ENCODE peak calls at places on chromosomes 16 and 17, in six cellular contexts. B, G, O, E, A and T are unnamed samples.

GRCh38 chr17:72173475-72174116 is 52.8 kb downstream of the SOX9 start:
- DNase-seq in O (peak; percentile 31), A (no peak), E (no peak), B (no peak), G (no peak), T (no peak)

GRCh38 chr17:386145-386876 is 33.7 kb upstream of the RPH3AL start:
- DNase-seq in G (no peak), B (peak; percentile 53), O (no peak), A (peak; percentile 86), E (peak; percentile 46), T (peak; percentile 77)

GRCh38 chr17:61196302-61196704 is 203.3 kb upstream of the TBX2 start:
- DNase-seq in G (no peak), O (peak; percentile 42), B (no peak), A (no peak), E (peak; percentile 44), T (no peak)

GRCh38 chr16:57231821-57232350 is 13.2 kb upstream of the ARL2BP start:
- DNase-seq in E (no peak), G (no peak), A (no peak), B (no peak), O (peak; percentile 1), T (no peak)

GRCh38 chr17:8120520-8121443 is 2.5 kb upstream of the ALOXE3 start:
- DNase-seq in A (peak; percentile 97), O (peak; percentile 69), G (peak; percentile 79), E (peak; percentile 85), B (peak; percentile 93), T (peak; percentile 86)

GRCh38 chr17:57881143-57881542 is 31.3 kb upstream of the MRPS23 start:
- DNase-seq in E (peak; percentile 80), A (peak; percentile 67), O (peak; percentile 89), G (no peak), B (no peak), T (no peak)

GRCh38 chr17:74736423-74737298 is at the start of gene RAB37:
- DNase-seq in G (no peak), O (no peak), B (peak; percentile 86), A (peak; percentile 94), E (no peak), T (no peak)

GRCh38 chr17:22277595-22277994 is 585.3 kb downstream of the KCNJ18 start:
- DNase-seq in O (no peak), A (no peak), B (no peak), E (no peak), G (no peak), T (no peak)

GRCh38 chr17:42139093-42139492 is 15.7 kb downstream of the RAB5C start:
- DNase-seq in O (no peak), B (no peak), E (no peak), A (no peak), G (no peak), T (no peak)

GRCh38 chr17:80393491-80393890 is 21.5 kb upstream of the ENDOV start:
- DNase-seq in B (no peak), A (no peak), E (no peak), G (no peak), O (no peak), T (no peak)

GRCh38 chr17:73600103-73600871 is 44.0 kb downstream of the SDK2 start:
- DNase-seq in O (no peak), B (no peak), A (no peak), E (no peak), G (no peak), T (no peak)

GRCh38 chr16:72590179-72590937 is 418.4 kb upstream of the PMFBP1 start:
- DNase-seq in E (no peak), A (no peak), B (no peak), G (no peak), O (peak; percentile 44), T (no peak)

GRCh38 chr17:44110823-44111633 is 12.4 kb downstream of the HDAC5 start:
- DNase-seq in E (peak; percentile 93), O (peak; percentile 86), A (peak; percentile 96), G (peak; percentile 69), B (peak; percentile 94), T (no peak)

GRCh38 chr16:4618645-4619418 is 4.1 kb upstream of the UBALD1 start:
- DNase-seq in B (no peak), G (no peak), O (no peak), A (no peak), E (no peak), T (no peak)

GRCh38 chr17:74803971-74804370 is 27.8 kb upstream of the NAT9 start:
- DNase-seq in B (no peak), G (no peak), A (no peak), E (no peak), O (no peak), T (no peak)

GRCh38 chr17:21098934-21099687 is 27.7 kb upstream of the DHRS7B start:
- DNase-seq in E (peak; percentile 73), O (peak; percentile 62), G (peak; percentile 73), B (peak; percentile 97), A (peak; percentile 95), T (peak; percentile 83)

GRCh38 chr17:80457236-80457856 is 19.1 kb downstream of the NPTX1 start:
- DNase-seq in B (no peak), E (no peak), A (no peak), O (no peak), G (no peak), T (no peak)

GRCh38 chr17:34974794-34975428 is 5.4 kb upstream of the LIG3 start:
- DNase-seq in G (no peak), A (no peak), B (peak; percentile 72), E (no peak), O (no peak), T (no peak)

GRCh38 chr17:77892469-77893143 is 65.9 kb upstream of the TNRC6C start:
- DNase-seq in O (no peak), G (peak; percentile 41), E (peak; percentile 13), B (peak; percentile 81), A (peak; percentile 89), T (peak; percentile 63)

GRCh38 chr17:2157081-2157480 is 102.2 kb downstream of the HIC1 start:
- DNase-seq in O (peak; percentile 66), A (no peak), B (no peak), G (no peak), E (peak; percentile 83), T (no peak)

GRCh38 chr16:2856061-2856670 is 1.8 kb downstream of the PRSS22 start:
- DNase-seq in O (no peak), B (peak; percentile 40), E (no peak), G (no peak), A (peak; percentile 80), T (no peak)

GRCh38 chr17:846901-847777 is 65.0 kb downstream of the MRM3 start:
- DNase-seq in O (peak; percentile 41), A (no peak), E (no peak), B (no peak), G (no peak), T (no peak)

GRCh38 chr17:18267927-18268711 is 7.7 kb downstream of the MIEF2 start:
- DNase-seq in E (peak; percentile 34), G (no peak), O (peak; percentile 73), A (peak; percentile 77), B (peak; percentile 96), T (no peak)

GRCh38 chr17:58007781-58008706 is 998 bp upstream of the SRSF1 start:
- DNase-seq in G (no peak), A (peak; percentile 39), E (no peak), B (no peak), O (no peak), T (no peak)

GRCh38 chr16:75095637-75096036 is 20.9 kb downstream of the LDHD start:
- DNase-seq in G (no peak), B (no peak), A (no peak), E (no peak), O (no peak), T (no peak)

GRCh38 chr17:41633498-41634197 is 9.3 kb upstream of the KRT17 start:
- DNase-seq in B (peak; percentile 47), O (no peak), E (peak; percentile 18), G (no peak), A (no peak), T (no peak)

GRCh38 chr17:59234631-59235030 is 14.3 kb downstream of the GDPD1 start:
- DNase-seq in A (no peak), G (no peak), O (no peak), B (no peak), E (no peak), T (no peak)

GRCh38 chr16:4831616-4832015 is 15.5 kb downstream of the GLYR1 start:
- DNase-seq in A (no peak), E (no peak), G (no peak), O (no peak), B (no peak), T (no peak)

GRCh38 chr16:16791051-16791450 is 412.1 kb downstream of the NPIPA7 start:
- DNase-seq in E (no peak), G (no peak), B (no peak), O (no peak), A (no peak), T (no peak)

GRCh38 chr16:46690281-46691178 is 1.1 kb downstream of the ORC6 start:
- DNase-seq in A (no peak), G (no peak), O (peak; percentile 40), B (peak; percentile 29), E (peak; percentile 82), T (no peak)

GRCh38 chr17:1197781-1198490 is 18.2 kb upstream of the ABR start:
- DNase-seq in A (no peak), G (no peak), E (peak; percentile 66), B (no peak), O (no peak), T (no peak)

GRCh38 chr17:35242158-35242804 is 591 bp upstream of the SLFN5 start:
- DNase-seq in O (peak; percentile 32), B (peak; percentile 93), E (no peak), G (peak; percentile 43), A (peak; percentile 95), T (peak; percentile 51)

GRCh38 chr17:48944519-48945260 is at the start of gene SNF8:
- DNase-seq in A (peak; percentile 98), B (peak; percentile 97), G (peak; percentile 75), E (peak; percentile 93), O (peak; percentile 88), T (peak; percentile 90)
- H4K8ac ChIP-seq in A (no peak within 1 kb of the TSS), B (peak within 1 kb of the TSS; percentile 44), G (peak within 1 kb of the TSS; percentile 98), E (peak within 1 kb of the TSS; percentile 100), O (peak within 1 kb of the TSS; percentile 100), T (peak within 1 kb of the TSS; percentile 99)

GRCh38 chr17:64028874-64029464 is 8.5 kb upstream of the ICAM2 start:
- DNase-seq in B (peak; percentile 64), G (peak; percentile 23), O (peak; percentile 67), A (peak; percentile 76), E (peak; percentile 66), T (peak; percentile 38)
- H4K8ac ChIP-seq in B (no peak overlapping the region), G (no peak overlapping the region), O (no peak overlapping the region), A (no peak overlapping the region), E (no peak overlapping the region), T (no peak overlapping the region)

DNA sequence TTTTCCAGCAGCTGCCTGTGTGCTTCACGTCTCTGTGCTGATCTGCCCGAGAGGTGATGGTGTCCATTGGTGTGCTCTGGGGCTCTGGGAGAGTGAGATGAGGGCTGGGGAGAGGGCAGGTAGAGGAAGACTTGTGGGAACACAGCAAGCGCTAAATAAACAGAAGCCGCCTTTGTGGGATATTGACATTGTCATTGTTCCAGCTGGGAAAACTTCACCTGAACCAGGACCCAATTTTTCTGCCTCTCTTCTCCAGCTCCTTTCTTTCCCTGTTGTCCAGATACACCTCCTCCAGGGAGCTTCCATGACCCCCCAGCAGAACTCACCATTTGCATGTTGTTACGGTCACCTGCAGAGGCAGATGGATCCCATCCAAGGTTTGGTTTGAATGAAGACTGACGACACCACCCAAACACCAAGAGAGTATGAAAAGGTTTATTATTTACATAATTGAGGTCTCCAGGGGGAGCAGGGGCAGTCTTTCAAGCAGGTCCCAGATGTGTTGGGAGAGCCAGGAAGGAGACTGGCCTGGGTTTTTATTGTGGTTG is 3.6 kb upstream of the ITGA3 start:
- DNase-seq in A (peak; percentile 30), B (no peak), O (no peak), E (no peak), G (no peak), T (no peak)
- H4K8ac ChIP-seq in A (no peak overlapping the region), B (no peak overlapping the region), O (peak overlapping the region; percentile 96), E (no peak overlapping the region), G (no peak overlapping the region), T (no peak overlapping the region)

GRCh38 chr17:4480929-4481898 is 17.5 kb upstream of the SPNS2 start:
- DNase-seq in O (no peak), E (no peak), A (no peak), G (no peak), B (no peak), T (no peak)
- H4K8ac ChIP-seq in O (no peak overlapping the region), E (no peak overlapping the region), A (no peak overlapping the region), G (peak overlapping the region; percentile 74), B (no peak overlapping the region), T (no peak overlapping the region)